ENCODE peak calls at places on chromosomes 4 and X, in nine cellular contexts. O is uterus, E is body of pancreas, Q is cardiac muscle cell, Z is stomach, F is mesenchymal stem cell, K is tibial artery, T is prostate gland, W is GM23248. N is an unnamed sample. For H3K4me1, the result is how much of the 10 kb centered on the place peaks cover.

GRCh38 chrX:147911192-147912022 is at the start of gene FMR1:
- DNase-seq in E (peak), W (peak), Z (peak), Q (peak), T (peak), K (peak), F (peak), O (peak), N (peak)

GRCh38 chr4:76830612-76831474 is 67.1 kb downstream of the SOWAHB start:
- DNase-seq in O (peak), W (peak), K (peak), E (peak), F (peak), Q (peak), Z (peak), T (no peak), N (peak)

GRCh38 chr4:184810720-184811119 is 15.0 kb downstream of the ACSL1 start:
- DNase-seq in K (no peak), Z (no peak), T (no peak), W (no peak), E (no peak), O (no peak), F (no peak), Q (no peak), N (no peak)

GRCh38 chrX:57528670-57529255 is 63.0 kb upstream of the ZXDB start:
- DNase-seq in O (no peak), Q (no peak), K (no peak), Z (no peak), W (peak), E (peak), T (peak), F (no peak), N (no peak)

GRCh38 chr4:99383833-99384392 is 31.4 kb upstream of the ADH1C start:
- DNase-seq in F (no peak), O (peak), Z (peak), W (peak), Q (peak), T (no peak), K (peak), E (peak), N (no peak)

GRCh38 chr4:150569384-150569987 is 12.5 kb upstream of the MAB21L2 start:
- DNase-seq in K (no peak), T (no peak), Z (no peak), E (no peak), O (no peak), Q (peak), F (no peak), W (peak), N (no peak)

GRCh38 chrX:71997320-71997719 is 86.7 kb downstream of the NHSL2 start:
- DNase-seq in T (no peak), E (no peak), F (no peak), W (no peak), Q (peak), Z (no peak), O (no peak), K (no peak), N (no peak)

GRCh38 chr4:125891597-125892258 is 577.0 kb downstream of the FAT4 start:
- DNase-seq in T (no peak), K (no peak), Z (no peak), F (peak), E (no peak), W (peak), O (no peak), Q (peak), N (no peak)

GRCh38 chrX:131861088-131861787 is 161.9 kb upstream of the STK26 start:
- DNase-seq in E (no peak), O (no peak), F (peak), W (peak), K (no peak), T (no peak), Q (no peak), Z (no peak), N (peak)

GRCh38 chr4:118757761-118758213 is 72.6 kb downstream of the METTL14 start:
- DNase-seq in K (no peak), Z (no peak), E (no peak), W (peak), T (no peak), F (peak), Q (peak), O (no peak), N (peak)

GRCh38 chr4:111792592-111792991 is 352.7 kb upstream of the FAM241A start:
- DNase-seq in O (no peak), Z (no peak), T (no peak), F (no peak), Q (no peak), E (no peak), W (no peak), K (no peak), N (no peak)

GRCh38 chr4:119678761-119679160 is 50.2 kb upstream of the PDE5A start:
- DNase-seq in Z (no peak), E (no peak), O (no peak), F (no peak), T (no peak), K (no peak), W (peak), Q (no peak), N (peak)

GRCh38 chr4:102734591-102735385 is 26.0 kb downstream of the MANBA start:
- DNase-seq in W (peak), O (no peak), E (no peak), Z (peak), Q (no peak), K (no peak), T (no peak), F (peak), N (no peak)

GRCh38 chr4:6200011-6200921 is at the start of gene JAKMIP1:
- DNase-seq in E (peak), K (peak), Z (peak), T (peak), Q (peak), W (peak), F (peak), O (peak), N (no peak)

GRCh38 chrX:118181030-118181429 is 64.4 kb upstream of the KLHL13 start:
- DNase-seq in W (peak), Z (no peak), O (no peak), T (no peak), F (no peak), E (no peak), K (no peak), Q (peak), N (peak)

GRCh38 chr4:182286936-182287335 is 43.7 kb downstream of the TENM3 start:
- DNase-seq in O (no peak), E (no peak), T (no peak), F (no peak), W (no peak), Z (no peak), K (no peak), Q (no peak), N (no peak)

GRCh38 chrX:70878925-70879324 is 29.6 kb downstream of the TEX11 start:
- DNase-seq in E (no peak), T (no peak), Z (no peak), W (no peak), F (no peak), K (no peak), O (no peak), Q (no peak), N (no peak)

GRCh38 chrX:69503835-69504625 is at the start of gene NALF2:
- DNase-seq in Q (peak), F (peak), W (peak), T (peak), Z (peak), E (peak), K (peak), O (no peak), N (peak)
- H3K27ac ChIP-seq in Q (no peak), F (no peak), W (no peak), T (peak), Z (peak), E (no peak), K (no peak), O (no peak), N (no peak)

GRCh38 chr4:41140410-41140809 is 73.9 kb downstream of the APBB2 start:
- DNase-seq in Z (no peak), W (no peak), E (no peak), F (no peak), Q (no peak), K (no peak), T (no peak), O (no peak), N (no peak)

GRCh38 chr4:41142946-41143720 is 71.2 kb downstream of the APBB2 start:
- DNase-seq in E (peak), K (peak), W (peak), Q (peak), O (peak), Z (peak), T (peak), F (peak), N (peak)

GRCh38 chr4:41143721-41144379 is 70.5 kb downstream of the APBB2 start:
- DNase-seq in K (no peak), Q (peak), E (no peak), F (peak), Z (no peak), T (no peak), W (peak), O (no peak), N (no peak)

GRCh38 chr4:41142356-41142755 is 72.0 kb downstream of the APBB2 start:
- DNase-seq in T (no peak), O (no peak), Z (peak), F (no peak), K (peak), E (no peak), W (peak), Q (peak), N (no peak)

DNA sequence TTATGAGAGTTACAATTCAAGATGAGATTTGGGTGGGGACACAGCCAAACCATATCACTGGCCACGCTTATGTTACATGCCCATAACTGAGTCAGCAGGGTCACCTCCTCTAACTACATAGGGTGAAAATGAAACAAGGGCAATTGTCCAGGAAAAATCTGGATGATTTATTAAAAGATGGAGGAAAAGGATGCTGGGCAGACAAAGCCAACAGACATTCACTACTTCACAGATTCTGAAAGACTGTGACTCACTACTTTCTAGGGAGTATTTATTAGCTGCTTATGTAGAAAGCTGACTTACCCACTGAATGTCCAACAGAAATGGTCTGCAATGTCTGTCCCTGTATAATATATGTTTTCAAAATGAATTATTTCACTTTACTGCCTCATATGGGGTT is 72.4 kb downstream of the APBB2 start:
- DNase-seq in Z (no peak), K (no peak), T (no peak), Q (peak), E (no peak), W (peak), F (peak), O (no peak), N (peak)
- H3K4me1 ChIP-seq in Z (under half), K (half or more), T (under half), Q (under half), E (under half), W (half or more), F (under half), O (under half), N (half or more)

GRCh38 chr4:37517326-37517725 is 168.8 kb downstream of the RELL1 start:
- DNase-seq in F (no peak), O (no peak), Z (no peak), E (no peak), Q (no peak), K (no peak), T (no peak), W (peak), N (no peak)
- H3K27ac ChIP-seq in F (no peak), O (no peak), Z (no peak), E (no peak), Q (no peak), K (no peak), T (no peak), W (no peak), N (no peak)

DNA sequence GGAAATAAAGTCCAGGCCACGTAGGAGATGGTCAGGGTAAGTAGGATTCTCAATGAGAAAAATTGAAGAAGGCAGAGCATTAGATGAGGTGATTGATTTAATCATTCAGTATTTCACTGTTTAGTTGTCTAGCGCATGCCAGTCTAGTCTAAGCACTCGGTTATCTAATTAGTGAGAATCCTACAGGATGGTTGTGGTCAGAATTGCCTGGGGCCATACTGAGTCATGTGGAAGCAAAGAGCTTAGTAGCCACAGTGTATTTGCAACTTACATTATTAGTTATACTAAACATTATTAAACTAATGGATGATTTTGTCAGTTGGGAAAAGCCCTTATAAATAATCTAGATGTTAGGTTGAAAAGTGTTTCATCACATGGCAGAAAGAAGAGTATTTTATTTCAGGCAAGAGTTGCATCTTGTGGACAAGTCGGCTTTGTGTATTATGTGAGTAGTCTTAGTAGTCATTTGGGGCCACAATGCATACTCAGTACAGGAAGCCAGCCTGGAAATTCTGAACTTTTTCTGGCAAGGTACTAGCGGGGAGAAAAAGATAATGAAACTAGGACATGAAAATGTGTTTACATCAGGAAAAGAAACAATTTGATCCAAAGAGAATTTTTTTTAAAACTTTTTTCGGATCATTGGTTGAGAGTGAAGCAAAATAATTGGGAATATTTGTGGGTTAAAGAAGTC is 31.9 kb downstream of the CPEB2 start:
- DNase-seq in O (no peak), W (peak), F (peak), K (no peak), E (no peak), T (no peak), Q (peak), Z (no peak), N (peak)
- H3K4me1 ChIP-seq in O (under half), W (half or more), F (under half), K (under half), E (under half), T (under half), Q (under half), Z (under half), N (under half)

GRCh38 chrX:7390446-7390845 is 242.5 kb upstream of the PUDP start:
- DNase-seq in F (no peak), E (no peak), Q (no peak), W (peak), K (no peak), Z (no peak), O (no peak), T (no peak), N (no peak)
- H3K27ac ChIP-seq in F (no peak), E (no peak), Q (no peak), W (no peak), K (no peak), Z (no peak), O (no peak), T (no peak), N (no peak)

DNA sequence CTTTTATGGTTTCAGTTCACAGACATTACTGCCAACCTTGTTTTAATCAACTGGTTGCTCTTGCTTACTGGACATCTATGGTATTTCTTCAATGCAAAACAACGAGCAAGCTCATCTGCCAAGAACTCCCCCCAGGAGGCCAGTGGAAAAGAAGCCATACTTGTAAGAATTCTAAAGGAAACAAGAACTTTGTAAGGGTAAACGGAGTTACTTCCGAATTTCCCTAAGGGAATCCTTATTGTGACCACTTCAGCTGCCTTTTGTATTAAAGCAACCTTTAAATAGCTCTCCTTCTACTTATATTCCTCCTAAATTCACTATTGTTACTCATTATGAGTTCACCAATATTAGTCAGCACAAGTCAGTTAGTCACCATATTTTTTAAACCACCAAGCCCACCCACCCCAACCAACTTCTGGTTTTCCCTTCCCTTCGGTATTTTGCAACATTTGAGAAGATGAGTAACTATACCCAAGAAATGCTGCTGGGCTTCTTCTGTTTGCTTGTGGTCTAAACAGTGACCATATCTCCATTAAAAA is 602.8 kb upstream of the DIPK2B start:
- DNase-seq in Q (peak), F (peak), O (no peak), Z (no peak), T (no peak), K (no peak), E (no peak), W (peak), N (peak)
- H3K4me1 ChIP-seq in Q (under half), F (under half), O (under half), Z (under half), T (under half), K (under half), E (under half), W (half or more), N (under half)

GRCh38 chrX:69195810-69196209 is 30.6 kb upstream of the PJA1 start:
- DNase-seq in F (no peak), K (no peak), Q (no peak), W (no peak), T (no peak), O (no peak), Z (no peak), E (no peak), N (no peak)
- H3K27ac ChIP-seq in F (no peak), K (no peak), Q (peak), W (no peak), T (no peak), O (no peak), Z (no peak), E (no peak), N (no peak)

N was measured in foreskin keratinocyte.